ENCODE peak calls at places on chromosomes 13 and 19, in eight cellular contexts. S is K562, C is A549, B is choroid plexus epithelial cell, X is uterus, K is sigmoid colon, A is body of pancreas, W is AG09309. D is an unnamed sample.

GRCh38 chr13:111325941-111326620 is 5.6 kb downstream of the TEX29 start:
- DNase-seq in S (no peak), C (no peak), B (no peak), X (no peak), K (no peak), A (no peak), W (no peak), D (no peak)

GRCh38 chr19:45049073-45049736 is 10.4 kb downstream of the CLASRP start:
- DNase-seq in S (no peak), C (no peak), B (no peak), X (no peak), K (no peak), A (peak), W (no peak), D (no peak)

GRCh38 chr19:53183146-53183545 is 10.0 kb downstream of the ZNF665 start:
- DNase-seq in S (no peak), C (no peak), B (peak), X (no peak), K (no peak), A (no peak), W (no peak), D (peak)

GRCh38 chr13:54980651-54981050 is 1952.0 kb downstream of the OLFM4 start:
- DNase-seq in S (no peak), C (no peak), B (no peak), X (no peak), K (no peak), A (no peak), W (no peak), D (no peak)

GRCh38 chr19:17584132-17584531 is 28.7 kb downstream of the COLGALT1 start:
- DNase-seq in S (no peak), C (no peak), B (no peak), X (no peak), K (no peak), A (no peak), W (no peak), D (no peak)

GRCh38 chr13:34161829-34162544 is 344.0 kb downstream of the RFC3 start:
- DNase-seq in S (no peak), C (peak), B (peak), X (no peak), K (no peak), A (no peak), W (peak), D (peak)

GRCh38 chr19:55581145-55581827 is 638 bp upstream of the ZNF579 start:
- DNase-seq in S (peak), C (no peak), B (peak), X (no peak), K (no peak), A (no peak), W (no peak), D (no peak)

GRCh38 chr13:99165753-99166587 is 34.7 kb upstream of the UBAC2 start:
- DNase-seq in S (no peak), C (no peak), B (no peak), X (no peak), K (no peak), A (no peak), W (no peak), D (no peak)

GRCh38 chr13:29065142-29065541 is 245.0 kb downstream of the MTUS2 start:
- DNase-seq in S (no peak), C (no peak), B (no peak), X (no peak), K (no peak), A (no peak), W (no peak), D (no peak)

GRCh38 chr13:23570099-23570926 is at the start of gene TNFRSF19:
- DNase-seq in S (peak), C (no peak), B (peak), X (peak), K (no peak), A (peak), W (peak), D (peak)

GRCh38 chr19:51799311-51799997 is 4.5 kb downstream of the FPR3 start:
- DNase-seq in S (peak), C (no peak), B (peak), X (peak), K (peak), A (peak), W (peak), D (peak)

GRCh38 chr19:46896076-46896794 is 35.4 kb downstream of the ARHGAP35 start:
- DNase-seq in S (no peak), C (no peak), B (peak), X (no peak), K (no peak), A (peak), W (no peak), D (no peak)

GRCh38 chr19:46887240-46887782 is 26.5 kb downstream of the ARHGAP35 start:
- DNase-seq in S (no peak), C (no peak), B (no peak), X (no peak), K (no peak), A (no peak), W (no peak), D (no peak)

GRCh38 chr19:46890423-46891170 is 29.8 kb downstream of the ARHGAP35 start:
- DNase-seq in S (no peak), C (peak), B (peak), X (no peak), K (no peak), A (peak), W (peak), D (peak)

GRCh38 chr19:46886546-46887239 is 25.9 kb downstream of the ARHGAP35 start:
- DNase-seq in S (no peak), C (no peak), B (no peak), X (no peak), K (no peak), A (no peak), W (no peak), D (no peak)

DNA sequence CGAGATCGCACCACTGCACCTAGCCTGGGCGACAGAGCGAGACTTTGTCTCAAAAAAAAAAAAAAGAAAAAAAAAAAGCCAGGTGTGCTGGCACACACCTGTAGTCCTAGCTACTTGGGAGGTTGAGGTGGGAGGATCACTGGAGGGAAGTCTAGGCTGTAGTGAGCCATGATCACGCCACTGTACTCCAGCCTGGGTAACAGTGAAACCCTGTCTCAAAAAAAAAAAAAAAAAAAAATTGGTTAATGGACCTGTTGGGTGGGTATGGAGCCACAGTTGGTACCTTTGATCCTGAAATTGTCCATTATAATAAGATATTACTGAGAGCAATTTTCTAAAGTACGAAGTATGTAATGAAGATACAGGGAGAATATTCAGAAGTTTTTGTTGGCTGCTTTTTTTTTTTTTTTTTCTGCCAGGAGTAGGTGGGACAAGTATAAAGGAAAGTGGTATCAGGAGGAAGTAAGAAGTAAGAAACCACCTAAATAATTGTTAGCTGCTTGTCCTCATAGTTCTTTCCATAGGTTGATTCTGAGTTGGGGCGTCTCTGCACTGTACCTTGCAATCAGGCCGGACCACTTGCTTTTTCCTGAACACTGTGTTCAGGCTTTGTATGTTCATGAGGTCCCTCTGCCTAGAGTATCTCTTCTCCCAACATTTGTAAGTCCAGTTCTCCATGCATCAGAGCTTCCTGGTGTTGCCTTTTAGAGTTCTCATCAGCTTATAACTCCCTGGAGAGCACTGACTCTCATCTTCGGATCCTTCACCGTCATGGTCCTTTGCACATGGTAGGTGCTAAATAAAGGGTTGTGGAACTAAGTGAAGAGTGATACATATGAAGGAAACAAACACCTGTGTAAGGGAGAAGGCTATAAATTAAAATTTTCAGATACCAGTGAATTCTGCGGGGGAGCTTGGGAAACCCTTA is 31.7 kb downstream of the ARHGAP35 start:
- DNase-seq in S (no peak), C (no peak), B (no peak), X (no peak), K (no peak), A (no peak), W (no peak), D (no peak)
- H3K4me3 ChIP-seq in S (no peak), C (no peak), B (no peak), X (no peak), K (no peak), A (no peak), W (no peak), D (no peak)

GRCh38 chr19:38919837-38920528 is 8.0 kb upstream of the CCER2 start:
- DNase-seq in S (no peak), C (no peak), B (no peak), X (no peak), K (no peak), A (no peak), W (no peak), D (no peak)

GRCh38 chr19:38924383-38924782 is 6.2 kb downstream of the SARS2 start:
- DNase-seq in S (no peak), C (no peak), B (no peak), X (no peak), K (no peak), A (no peak), W (no peak), D (no peak)

GRCh38 chr19:38922482-38922881 is 8.1 kb downstream of the SARS2 start:
- DNase-seq in S (no peak), C (no peak), B (no peak), X (no peak), K (no peak), A (no peak), W (no peak), D (no peak)

GRCh38 chr19:38920529-38921419 is 8.8 kb upstream of the CCER2 start:
- DNase-seq in S (no peak), C (no peak), B (no peak), X (no peak), K (no peak), A (no peak), W (no peak), D (no peak)

GRCh38 chr19:38921420-38922274 is 8.9 kb downstream of the SARS2 start:
- DNase-seq in S (no peak), C (no peak), B (no peak), X (no peak), K (no peak), A (no peak), W (no peak), D (no peak)
- TF ChIP-seq CTCF in S (no peak), C (no peak), B (no peak), X (no peak), K (no peak), A (no peak), W (no peak), D (no peak)

DNA sequence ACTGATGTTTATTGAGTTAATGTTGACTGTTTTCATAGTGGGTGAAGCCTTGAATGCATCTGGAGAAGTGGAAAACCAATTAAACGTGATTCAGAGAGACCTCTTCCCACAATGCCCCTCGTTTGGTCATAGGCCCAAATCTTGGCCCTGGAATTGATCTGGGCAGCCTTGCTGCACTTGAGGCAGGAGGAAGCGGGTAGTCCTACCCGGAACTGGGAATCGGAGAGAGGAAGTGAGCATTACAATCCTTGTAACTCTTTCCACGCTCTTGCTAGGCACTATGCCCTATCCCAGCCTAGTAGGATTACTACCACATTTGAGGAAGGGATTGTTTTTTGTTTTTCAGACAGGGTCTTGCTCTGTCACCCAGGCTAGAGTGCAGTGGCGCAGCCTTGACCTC is 3.6 kb downstream of the KCNK6 start:
- DNase-seq in S (no peak), C (no peak), B (no peak), X (no peak), K (no peak), A (no peak), W (no peak), D (no peak)
- H3K4me3 ChIP-seq in S (no peak), C (no peak), B (no peak), X (no peak), K (no peak), A (no peak), W (no peak), D (no peak)

DNA sequence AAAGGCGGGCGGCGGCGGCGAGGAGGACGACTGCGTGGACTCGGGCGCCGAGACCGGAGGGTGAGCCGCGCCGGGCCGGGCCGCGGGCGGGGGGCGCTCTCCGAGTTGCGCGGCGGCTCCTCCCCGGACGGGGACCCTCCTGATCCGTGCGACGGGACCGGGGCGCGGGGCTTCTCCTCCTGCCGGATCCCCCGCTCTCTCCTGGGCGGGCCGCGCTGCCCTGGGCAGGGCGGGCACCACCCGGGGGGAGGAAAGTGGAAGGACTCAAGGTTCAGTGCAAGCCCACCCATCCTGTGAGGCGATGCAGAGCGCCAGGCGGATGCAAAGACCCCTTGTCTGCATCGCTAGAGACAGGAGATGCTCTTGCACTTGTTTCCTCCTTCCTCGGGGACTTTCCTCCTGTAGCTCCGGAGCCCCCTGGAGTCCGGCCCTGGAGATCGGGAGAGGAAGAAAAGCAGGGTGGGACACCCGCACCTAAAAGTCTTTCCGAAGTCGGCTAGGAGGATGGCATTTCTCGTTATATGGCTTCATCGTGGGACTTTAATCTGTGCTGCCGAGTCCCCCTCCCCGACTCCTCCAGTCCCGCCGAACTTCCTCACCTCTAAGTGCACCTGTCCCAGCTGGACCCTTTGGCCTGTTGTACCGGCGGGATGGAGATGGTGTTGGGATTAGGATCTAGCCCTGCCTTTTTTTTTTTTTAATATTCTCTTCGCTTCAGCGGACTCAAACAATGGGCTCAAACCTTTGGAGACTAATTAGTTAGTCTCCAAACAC is 499 bp downstream of the FAM124A start:
- DNase-seq in S (no peak), C (peak), B (no peak), X (no peak), K (no peak), A (no peak), W (no peak), D (peak)
- TF ChIP-seq CTCF in S (no peak), C (peak), B (peak), X (no peak), K (no peak), A (no peak), W (no peak), D (peak)

GRCh38 chr19:19538767-19539166 is 702 bp downstream of the CILP2 start:
- DNase-seq in S (no peak), C (no peak), B (no peak), X (no peak), K (peak), A (no peak), W (no peak), D (no peak)

GRCh38 chr19:19538077-19538764 is at the start of gene CILP2:
- DNase-seq in S (peak), C (no peak), B (no peak), X (no peak), K (peak), A (peak), W (no peak), D (no peak)

GRCh38 chr19:19539738-19540703 is 2.0 kb downstream of the CILP2 start:
- DNase-seq in S (peak), C (no peak), B (peak), X (peak), K (peak), A (peak), W (no peak), D (peak)

GRCh38 chr19:19535311-19536191 is 2.5 kb upstream of the CILP2 start:
- DNase-seq in S (no peak), C (no peak), B (no peak), X (no peak), K (no peak), A (no peak), W (no peak), D (no peak)

DNA sequence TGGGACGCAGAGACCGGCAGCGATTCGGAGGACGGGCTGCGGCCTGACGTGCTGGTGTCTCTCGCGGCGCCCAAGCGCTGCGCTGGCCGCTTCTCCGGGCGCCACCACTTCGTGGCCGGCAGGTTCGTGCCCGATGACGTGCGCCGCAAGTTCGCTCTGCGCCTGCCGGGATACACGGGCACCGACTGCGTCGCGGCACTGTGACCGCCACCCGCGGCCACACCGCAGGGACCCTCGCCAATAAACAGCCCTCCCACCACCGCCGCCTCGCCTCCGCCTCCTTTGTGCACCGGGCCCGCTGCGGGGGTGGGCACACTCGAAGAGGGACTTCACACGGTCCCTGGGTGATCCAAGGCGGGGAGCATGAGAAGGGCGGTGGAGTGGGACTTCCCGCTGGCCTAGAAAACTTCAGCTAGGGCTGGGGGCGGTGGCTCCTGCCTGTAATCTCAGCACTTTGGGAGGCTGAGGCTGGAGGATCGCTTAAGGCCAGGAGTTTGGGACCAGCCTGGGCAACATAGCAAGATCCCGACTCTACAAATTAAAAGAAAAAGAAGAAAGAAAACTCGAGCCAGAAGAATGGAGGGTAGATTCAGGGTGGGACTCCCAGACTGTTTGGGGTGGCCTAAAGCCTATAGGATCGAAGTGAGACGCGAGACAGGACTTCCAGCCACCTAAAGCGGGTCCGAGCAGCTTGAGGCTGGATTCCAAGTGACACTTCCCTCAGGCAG is 580 bp upstream of the CILP2 start:
- DNase-seq in S (no peak), C (no peak), B (no peak), X (no peak), K (no peak), A (peak), W (no peak), D (no peak)
- H3K4me3 ChIP-seq in S (no peak), C (no peak), B (no peak), X (no peak), K (peak), A (no peak), W (no peak), D (no peak)

D was measured in fibroblast of villous mesenchyme.